ENCODE peak calls at places on chromosomes 5 and 9, in four cellular contexts. One of them, this sample, is unnamed.

GRCh38 chr9:117704024-117704575 is at the start of gene TLR4:
- DNase-seq in breast epithelium: no peak
- DNase-seq in H1: no peak
- DNase-seq in suprapubic skin: peak; percentile 76
- DNase-seq in this sample: no peak

GRCh38 chr9:12224449-12224848 is 468.7 kb upstream of the TYRP1 start:
- DNase-seq in breast epithelium: no peak
- DNase-seq in H1: no peak
- DNase-seq in suprapubic skin: no peak
- DNase-seq in this sample: no peak

GRCh38 chr5:174173766-174174165 is 128.3 kb downstream of the NSG2 start:
- DNase-seq in breast epithelium: no peak
- DNase-seq in H1: no peak
- DNase-seq in suprapubic skin: no peak
- DNase-seq in this sample: no peak

GRCh38 chr9:134243778-134244467 is 79.6 kb upstream of the RNU6ATAC start:
- DNase-seq in breast epithelium: no peak
- DNase-seq in H1: no peak
- DNase-seq in suprapubic skin: no peak
- DNase-seq in this sample: peak; percentile 78

GRCh38 chr5:11904270-11904906 is at the start of gene CTNND2:
- DNase-seq in breast epithelium: peak; percentile 76
- DNase-seq in H1: peak; percentile 87
- DNase-seq in suprapubic skin: no peak
- DNase-seq in this sample: no peak

GRCh38 chr5:150630459-150631325 is 9.8 kb upstream of the SYNPO start:
- DNase-seq in breast epithelium: peak; percentile 53
- DNase-seq in H1: no peak
- DNase-seq in suprapubic skin: no peak
- DNase-seq in this sample: no peak

GRCh38 chr5:143495823-143496275 is 92.4 kb upstream of the NR3C1 start:
- DNase-seq in breast epithelium: no peak
- DNase-seq in H1: no peak
- DNase-seq in suprapubic skin: no peak
- DNase-seq in this sample: no peak

GRCh38 chr9:13485068-13485596 is 205.6 kb upstream of the MPDZ start:
- DNase-seq in breast epithelium: no peak
- DNase-seq in H1: no peak
- DNase-seq in suprapubic skin: no peak
- DNase-seq in this sample: no peak

GRCh38 chr5:97133106-97133505 is 9.3 kb downstream of the LIX1 start:
- DNase-seq in breast epithelium: no peak
- DNase-seq in H1: no peak
- DNase-seq in suprapubic skin: no peak
- DNase-seq in this sample: no peak

GRCh38 chr5:88551724-88552345 is 283.2 kb upstream of the TMEM161B start:
- DNase-seq in breast epithelium: no peak
- DNase-seq in H1: no peak
- DNase-seq in suprapubic skin: no peak
- DNase-seq in this sample: no peak

GRCh38 chr9:121226186-121226585 is 24.5 kb upstream of the RAB14 start:
- DNase-seq in breast epithelium: no peak
- DNase-seq in H1: no peak
- DNase-seq in suprapubic skin: no peak
- DNase-seq in this sample: no peak

GRCh38 chr5:153537225-153537624 is 46.8 kb downstream of the GRIA1 start:
- DNase-seq in breast epithelium: no peak
- DNase-seq in H1: no peak
- DNase-seq in suprapubic skin: no peak
- DNase-seq in this sample: no peak

GRCh38 chr5:91128604-91129003 is 254.5 kb downstream of the ARRDC3 start:
- DNase-seq in breast epithelium: no peak
- DNase-seq in H1: no peak
- DNase-seq in suprapubic skin: no peak
- DNase-seq in this sample: no peak

GRCh38 chr9:76034049-76034448 is 143.6 kb downstream of the PCSK5 start:
- DNase-seq in breast epithelium: no peak
- DNase-seq in H1: no peak
- DNase-seq in suprapubic skin: no peak
- DNase-seq in this sample: no peak

GRCh38 chr9:2083552-2083951 is 68.4 kb downstream of the SMARCA2 start:
- DNase-seq in breast epithelium: no peak
- DNase-seq in H1: no peak
- DNase-seq in suprapubic skin: no peak
- DNase-seq in this sample: no peak

GRCh38 chr5:123035950-123036390 is 555 bp downstream of the PPIC start:
- DNase-seq in breast epithelium: peak; percentile 61
- DNase-seq in H1: peak; percentile 77
- DNase-seq in suprapubic skin: peak; percentile 78
- DNase-seq in this sample: peak; percentile 30

GRCh38 chr9:121598167-121599000 is 53.0 kb upstream of the DAB2IP start:
- DNase-seq in breast epithelium: peak; percentile 91
- DNase-seq in H1: peak; percentile 88
- DNase-seq in suprapubic skin: peak; percentile 90
- DNase-seq in this sample: no peak

GRCh38 chr5:54860321-54860720 is 125.1 kb downstream of the ESM1 start:
- DNase-seq in breast epithelium: no peak
- DNase-seq in H1: no peak
- DNase-seq in suprapubic skin: no peak
- DNase-seq in this sample: no peak

GRCh38 chr5:54859321-54859720 is 126.1 kb downstream of the ESM1 start:
- DNase-seq in breast epithelium: no peak
- DNase-seq in H1: no peak
- DNase-seq in suprapubic skin: no peak
- DNase-seq in this sample: no peak

GRCh38 chr5:54851449-54851848 is 133.9 kb downstream of the ESM1 start:
- DNase-seq in breast epithelium: no peak
- DNase-seq in H1: no peak
- DNase-seq in suprapubic skin: no peak
- DNase-seq in this sample: no peak

GRCh38 chr5:54852007-54852406 is 133.4 kb downstream of the ESM1 start:
- DNase-seq in breast epithelium: no peak
- DNase-seq in H1: no peak
- DNase-seq in suprapubic skin: no peak
- DNase-seq in this sample: no peak

DNA sequence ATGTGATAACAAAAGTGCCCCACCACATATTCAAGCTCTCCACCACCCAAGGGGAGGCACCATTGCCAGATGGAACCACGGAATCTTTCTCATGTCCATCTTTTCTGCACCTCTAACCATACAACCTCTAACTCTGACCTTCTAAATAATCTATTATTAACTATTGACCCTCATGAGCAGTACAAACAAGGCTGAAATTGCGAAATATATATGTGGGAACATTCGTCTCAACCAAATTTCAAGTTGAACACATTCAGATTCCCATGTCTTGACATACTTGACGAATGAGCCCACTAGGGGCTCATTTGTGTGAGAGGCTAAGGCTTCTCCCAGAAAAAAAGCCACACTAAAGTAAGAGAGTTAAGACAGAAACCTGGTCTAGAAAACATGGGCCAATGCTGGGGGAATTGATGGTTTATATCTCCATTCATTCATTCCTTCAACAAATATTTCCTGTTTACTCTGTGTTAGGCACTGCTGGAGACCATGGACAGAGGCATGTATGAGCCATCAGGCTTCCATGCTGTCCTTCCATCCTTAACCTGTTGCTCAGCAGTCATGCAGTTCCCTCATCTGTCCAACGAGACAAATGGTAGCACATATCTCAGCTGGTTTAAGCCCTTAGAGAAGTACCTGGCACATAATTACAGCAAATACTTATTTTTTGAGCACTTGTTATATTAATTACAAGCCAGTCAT is 130.4 kb downstream of the ESM1 start:
- DNase-seq in breast epithelium: no peak
- DNase-seq in H1: no peak
- DNase-seq in suprapubic skin: no peak
- DNase-seq in this sample: no peak
- TF ChIP-seq POLR2AphosphoS5 in breast epithelium: no peak
- TF ChIP-seq POLR2AphosphoS5 in H1: no peak
- TF ChIP-seq POLR2AphosphoS5 in suprapubic skin: no peak
- TF ChIP-seq POLR2AphosphoS5 in this sample: no peak

DNA sequence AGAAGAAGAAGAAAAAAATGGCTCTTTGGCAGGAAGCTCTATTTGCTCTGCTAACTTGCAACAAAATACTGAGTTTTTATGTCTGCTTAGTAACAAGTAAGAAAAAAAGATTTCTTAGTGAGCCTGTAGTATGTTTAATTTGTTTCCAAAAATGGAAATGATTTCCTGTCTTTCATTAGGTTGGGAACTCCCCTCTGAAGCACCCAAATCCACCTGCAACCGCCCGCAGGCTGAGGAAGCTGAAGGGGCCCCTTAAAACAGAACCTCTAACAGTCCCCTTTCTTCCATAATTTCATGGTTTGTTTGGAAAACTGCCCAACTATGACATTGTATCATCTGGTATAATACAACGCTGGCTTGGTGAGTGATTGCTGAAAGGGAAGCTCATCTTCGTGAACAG is 215.6 kb downstream of the FSTL4 start:
- DNase-seq in breast epithelium: no peak
- DNase-seq in H1: peak; percentile 36
- DNase-seq in suprapubic skin: no peak
- DNase-seq in this sample: no peak
- TF ChIP-seq POLR2A in breast epithelium: no peak
- TF ChIP-seq POLR2A in H1: no peak
- TF ChIP-seq POLR2A in suprapubic skin: no peak
- TF ChIP-seq POLR2A in this sample: no peak

GRCh38 chr9:94144394-94144793 is 60.1 kb downstream of the PTPDC1 start:
- DNase-seq in breast epithelium: no peak
- DNase-seq in H1: no peak
- DNase-seq in suprapubic skin: no peak
- DNase-seq in this sample: no peak
- TF ChIP-seq POLR2AphosphoS5 in breast epithelium: no peak
- TF ChIP-seq POLR2AphosphoS5 in H1: no peak
- TF ChIP-seq POLR2AphosphoS5 in suprapubic skin: no peak
- TF ChIP-seq POLR2AphosphoS5 in this sample: no peak

GRCh38 chr5:9544502-9545300 is 1.2 kb downstream of the SEMA5A start:
- DNase-seq in breast epithelium: peak; percentile 87
- DNase-seq in H1: peak; percentile 95
- DNase-seq in suprapubic skin: peak; percentile 89
- DNase-seq in this sample: peak; percentile 56
- TF ChIP-seq POLR2A in breast epithelium: no peak
- TF ChIP-seq POLR2A in H1: peak; percentile 87
- TF ChIP-seq POLR2A in suprapubic skin: no peak
- TF ChIP-seq POLR2A in this sample: no peak

GRCh38 chr5:58400737-58401136 is 59.1 kb downstream of the PLK2 start:
- DNase-seq in breast epithelium: no peak
- DNase-seq in H1: no peak
- DNase-seq in suprapubic skin: no peak
- DNase-seq in this sample: no peak
- TF ChIP-seq POLR2AphosphoS5 in breast epithelium: no peak
- TF ChIP-seq POLR2AphosphoS5 in H1: no peak
- TF ChIP-seq POLR2AphosphoS5 in suprapubic skin: no peak
- TF ChIP-seq POLR2AphosphoS5 in this sample: no peak